ENCODE peak calls at places on chromosomes 16 and 17, in six cellular contexts. M is choroid plexus epithelial cell, N is testis, O is upper lobe of right lung, E is lower leg skin, X is iPS DF 6.9. W is an unnamed sample.

GRCh38 chr17:17320188-17320910 is 17.2 kb downstream of the NT5M start:
- DNase-seq in M (no peak), N (peak), O (peak), E (peak), X (no peak), W (peak)

GRCh38 chr17:58271532-58271931 is 9.2 kb downstream of the MPO start:
- DNase-seq in M (no peak), N (no peak), O (no peak), E (no peak), X (no peak), W (no peak)

GRCh38 chr17:2337811-2338657 is 733 bp downstream of the SGSM2 start:
- DNase-seq in M (peak), N (peak), O (peak), E (no peak), X (no peak), W (peak)

GRCh38 chr16:48386559-48387312 is 1.5 kb upstream of the SIAH1 start:
- DNase-seq in M (peak), N (peak), O (no peak), E (no peak), X (no peak), W (peak)

GRCh38 chr16:88382491-88383400 is at the start of gene ZNF469:
- DNase-seq in M (peak), N (no peak), O (peak), E (no peak), X (no peak), W (peak)

GRCh38 chr16:19777061-19777460 is 59.0 kb downstream of the IQCK start:
- DNase-seq in M (no peak), N (no peak), O (no peak), E (no peak), X (no peak), W (no peak)

GRCh38 chr17:31581491-31581890 is 190.0 kb downstream of the RAB11FIP4 start:
- DNase-seq in M (peak), N (peak), O (no peak), E (no peak), X (no peak), W (no peak)

GRCh38 chr16:51526622-51527021 is 375.6 kb upstream of the SALL1 start:
- DNase-seq in M (no peak), N (no peak), O (no peak), E (no peak), X (no peak), W (no peak)

GRCh38 chr16:51542856-51543510 is 391.9 kb upstream of the SALL1 start:
- DNase-seq in M (no peak), N (no peak), O (no peak), E (no peak), X (no peak), W (no peak)

GRCh38 chr16:58684001-58684353 is 593 bp downstream of the SLC38A7 start:
- DNase-seq in M (peak), N (no peak), O (no peak), E (no peak), X (no peak), W (no peak)

GRCh38 chr17:64180674-64181073 is 50.7 kb upstream of the ERN1 start:
- DNase-seq in M (no peak), N (no peak), O (peak), E (no peak), X (no peak), W (no peak)

GRCh38 chr16:25030420-25031131 is 15.4 kb upstream of the ARHGAP17 start:
- DNase-seq in M (no peak), N (no peak), O (no peak), E (no peak), X (no peak), W (no peak)

GRCh38 chr17:75965468-75965867 is 13.5 kb downstream of the ACOX1 start:
- DNase-seq in M (no peak), N (no peak), O (no peak), E (no peak), X (no peak), W (no peak)

DNA sequence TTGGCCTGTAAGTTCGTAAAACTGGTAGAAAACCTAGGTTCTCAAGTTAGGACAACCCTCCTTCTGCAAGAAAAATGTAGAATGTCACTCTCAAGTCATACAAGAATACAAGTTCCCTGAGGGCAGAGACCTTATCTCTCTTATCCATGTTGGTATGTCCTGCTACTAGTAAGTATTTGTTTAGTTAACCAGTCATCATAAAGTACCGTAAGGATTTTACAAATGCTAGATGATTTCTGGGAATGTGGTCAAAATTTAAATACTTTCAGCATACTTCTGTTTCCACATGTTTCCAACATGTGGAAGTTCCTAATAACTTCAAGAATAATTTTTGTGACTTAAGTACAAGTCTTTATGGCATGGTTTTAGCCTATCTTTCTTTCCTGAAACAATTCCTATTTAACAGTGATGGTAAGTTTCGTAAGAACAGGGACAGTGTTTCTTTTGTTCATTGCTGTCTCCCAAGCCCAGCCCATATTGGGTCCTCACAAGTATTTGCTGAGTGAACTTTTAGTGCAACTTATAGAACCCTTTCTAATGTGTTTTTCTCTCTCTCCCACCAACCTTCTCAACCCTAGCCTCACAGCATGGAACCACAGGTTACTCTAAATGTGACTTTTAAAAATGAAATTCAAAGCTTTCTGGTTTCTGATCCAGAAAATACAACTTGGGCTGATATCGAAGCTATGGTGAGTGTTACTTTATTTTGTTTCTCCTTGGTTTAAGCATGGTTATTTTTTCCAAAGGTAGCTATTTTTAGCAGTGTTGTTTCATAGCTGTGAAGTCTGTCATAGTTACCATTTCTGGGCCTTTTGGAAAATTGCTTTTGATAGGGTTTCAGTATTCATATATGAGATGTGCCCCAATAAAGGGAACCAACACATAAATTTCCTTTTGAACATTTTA is 4.5 kb downstream of the NBR1 start:
- DNase-seq in M (peak), N (no peak), O (no peak), E (no peak), X (no peak), W (no peak)
- H3K4me3 ChIP-seq in M (no peak), N (no peak), O (no peak), E (no peak), X (no peak), W (no peak)

GRCh38 chr16:2516391-2517240 is 2.9 kb downstream of the ATP6V0C start:
- DNase-seq in M (peak), N (peak), O (peak), E (no peak), X (no peak), W (no peak)
- H3K4me3 ChIP-seq in M (peak), N (no peak), O (peak), E (no peak), X (no peak), W (no peak)

DNA sequence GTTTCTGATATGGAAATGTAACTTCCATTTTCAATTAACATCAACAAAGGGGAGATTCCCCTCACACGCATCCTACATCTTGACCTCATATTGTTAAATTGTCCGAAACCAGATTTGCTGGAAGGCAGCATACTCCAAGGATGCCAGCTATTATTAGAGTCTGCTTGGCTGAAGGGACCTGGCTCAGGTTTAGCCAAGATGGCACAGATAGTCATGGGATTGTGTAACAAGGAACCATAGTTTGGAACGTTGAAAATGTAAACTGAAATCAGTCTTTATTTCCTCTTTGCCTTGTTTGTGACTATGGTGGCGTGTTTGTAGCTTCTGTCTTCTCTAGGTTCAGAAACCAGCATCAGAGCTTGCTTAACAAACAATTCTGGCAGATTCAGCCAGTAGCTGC is 5.9 kb downstream of the ARSG start:
- DNase-seq in M (no peak), N (no peak), O (no peak), E (no peak), X (no peak), W (no peak)
- H3K4me3 ChIP-seq in M (no peak), N (no peak), O (no peak), E (no peak), X (no peak), W (no peak)

GRCh38 chr16:30185683-30186421 is 2.5 kb downstream of the CORO1A start:
- DNase-seq in M (no peak), N (no peak), O (peak), E (peak), X (no peak), W (no peak)

GRCh38 chr16:30186782-30187555 is 3.6 kb downstream of the CORO1A start:
- DNase-seq in M (peak), N (peak), O (peak), E (peak), X (peak), W (peak)

GRCh38 chr16:30187971-30188561 is 4.7 kb downstream of the CORO1A start:
- DNase-seq in M (no peak), N (no peak), O (no peak), E (no peak), X (no peak), W (no peak)

GRCh38 chr16:30186444-30186781 is 3.0 kb downstream of the CORO1A start:
- DNase-seq in M (no peak), N (no peak), O (no peak), E (no peak), X (no peak), W (no peak)

GRCh38 chr16:30187556-30187865 is 4.1 kb downstream of the CORO1A start:
- DNase-seq in M (no peak), N (no peak), O (no peak), E (no peak), X (no peak), W (no peak)
- H3K4me3 ChIP-seq in M (no peak), N (no peak), O (peak), E (no peak), X (no peak), W (no peak)